ENCODE peak calls at places on chromosomes 11 and 22, in five cellular contexts. One of them, this sample, is unnamed.

GRCh38 chr11:69135420-69136363 is 20.0 kb upstream of the SMIM38 start:
- DNase-seq in astrocyte of the cerebellum: no peak
- DNase-seq in bronchial epithelial cell: no peak
- DNase-seq in kidney: peak; percentile 32
- DNase-seq in transverse colon: no peak
- DNase-seq in this sample: no peak

GRCh38 chr11:61747389-61748285 is 4.8 kb upstream of the MYRF start:
- DNase-seq in kidney: peak; percentile 88
- DNase-seq in bronchial epithelial cell: peak; percentile 42
- DNase-seq in transverse colon: peak; percentile 86
- DNase-seq in astrocyte of the cerebellum: peak; percentile 27
- DNase-seq in this sample: peak; percentile 79

GRCh38 chr11:126419801-126420729 is 64.6 kb downstream of the ST3GAL4 start:
- DNase-seq in transverse colon: no peak
- DNase-seq in bronchial epithelial cell: no peak
- DNase-seq in astrocyte of the cerebellum: no peak
- DNase-seq in kidney: peak; percentile 83
- DNase-seq in this sample: no peak

GRCh38 chr22:37044634-37045625 is 6.6 kb upstream of the KCTD17 start:
- DNase-seq in astrocyte of the cerebellum: no peak
- DNase-seq in bronchial epithelial cell: peak; percentile 76
- DNase-seq in kidney: no peak
- DNase-seq in transverse colon: no peak
- DNase-seq in this sample: no peak

GRCh38 chr11:1953489-1954284 is 6.6 kb downstream of the MRPL23 start:
- DNase-seq in kidney: peak; percentile 20
- DNase-seq in bronchial epithelial cell: no peak
- DNase-seq in astrocyte of the cerebellum: no peak
- DNase-seq in transverse colon: no peak
- DNase-seq in this sample: peak; percentile 9

GRCh38 chr11:77590194-77590591 is 440 bp downstream of the AQP11 start:
- DNase-seq in bronchial epithelial cell: peak; percentile 44
- DNase-seq in astrocyte of the cerebellum: peak; percentile 13
- DNase-seq in transverse colon: peak; percentile 57
- DNase-seq in kidney: no peak
- DNase-seq in this sample: peak; percentile 70

GRCh38 chr11:113991718-113992458 is 17.0 kb downstream of the HTR3A start:
- DNase-seq in astrocyte of the cerebellum: no peak
- DNase-seq in transverse colon: no peak
- DNase-seq in bronchial epithelial cell: no peak
- DNase-seq in kidney: no peak
- DNase-seq in this sample: peak; percentile 23

GRCh38 chr22:36775589-36775965 is 342 bp downstream of the IFT27 start:
- DNase-seq in astrocyte of the cerebellum: no peak
- DNase-seq in bronchial epithelial cell: no peak
- DNase-seq in kidney: peak; percentile 81
- DNase-seq in transverse colon: peak; percentile 41
- DNase-seq in this sample: no peak

GRCh38 chr11:104609297-104609696 is 289.0 kb downstream of the CASP12 start:
- DNase-seq in transverse colon: peak; percentile 9
- DNase-seq in kidney: no peak
- DNase-seq in astrocyte of the cerebellum: peak; percentile 68
- DNase-seq in bronchial epithelial cell: peak; percentile 46
- DNase-seq in this sample: peak; percentile 64

GRCh38 chr11:10414659-10415058 is 40.4 kb upstream of the AMPD3 start:
- DNase-seq in bronchial epithelial cell: no peak
- DNase-seq in kidney: peak; percentile 80
- DNase-seq in transverse colon: peak; percentile 26
- DNase-seq in astrocyte of the cerebellum: no peak
- DNase-seq in this sample: no peak

GRCh38 chr11:128810784-128811514 is 56.1 kb downstream of the KCNJ1 start:
- DNase-seq in transverse colon: no peak
- DNase-seq in astrocyte of the cerebellum: no peak
- DNase-seq in bronchial epithelial cell: no peak
- DNase-seq in kidney: no peak
- DNase-seq in this sample: no peak

GRCh38 chr11:34783816-34784317 is 132.3 kb downstream of the APIP start:
- DNase-seq in kidney: no peak
- DNase-seq in bronchial epithelial cell: peak; percentile 35
- DNase-seq in transverse colon: no peak
- DNase-seq in astrocyte of the cerebellum: no peak
- DNase-seq in this sample: no peak

GRCh38 chr22:22465782-22466181 is 42.8 kb downstream of the ZNF280B start:
- DNase-seq in kidney: no peak
- DNase-seq in bronchial epithelial cell: no peak
- DNase-seq in astrocyte of the cerebellum: no peak
- DNase-seq in transverse colon: no peak
- DNase-seq in this sample: peak; percentile 12

GRCh38 chr22:18057568-18058209 is 20.1 kb upstream of the PEX26 start:
- DNase-seq in kidney: no peak
- DNase-seq in transverse colon: peak; percentile 74
- DNase-seq in bronchial epithelial cell: peak; percentile 98
- DNase-seq in astrocyte of the cerebellum: peak; percentile 100
- DNase-seq in this sample: peak; percentile 94

GRCh38 chr11:93738647-93739081 is 2.6 kb downstream of the TAF1D start:
- DNase-seq in kidney: no peak
- DNase-seq in astrocyte of the cerebellum: no peak
- DNase-seq in bronchial epithelial cell: peak; percentile 25
- DNase-seq in transverse colon: no peak
- DNase-seq in this sample: no peak

GRCh38 chr22:38028344-38029130 is 28.7 kb upstream of the PICK1 start:
- DNase-seq in transverse colon: no peak
- DNase-seq in astrocyte of the cerebellum: no peak
- DNase-seq in bronchial epithelial cell: no peak
- DNase-seq in kidney: peak; percentile 44
- DNase-seq in this sample: no peak

GRCh38 chr22:28976588-28976987 is 85.0 kb downstream of the C22orf31 start:
- DNase-seq in astrocyte of the cerebellum: no peak
- DNase-seq in transverse colon: no peak
- DNase-seq in bronchial epithelial cell: peak; percentile 88
- DNase-seq in kidney: no peak
- DNase-seq in this sample: peak; percentile 84

GRCh38 chr11:32379714-32380113 is 55.6 kb downstream of the WT1 start:
- DNase-seq in kidney: no peak
- DNase-seq in bronchial epithelial cell: no peak
- DNase-seq in astrocyte of the cerebellum: no peak
- DNase-seq in transverse colon: no peak
- DNase-seq in this sample: no peak

GRCh38 chr11:32374261-32374711 is 61.1 kb downstream of the WT1 start:
- DNase-seq in transverse colon: peak; percentile 48
- DNase-seq in astrocyte of the cerebellum: no peak
- DNase-seq in bronchial epithelial cell: no peak
- DNase-seq in kidney: no peak
- DNase-seq in this sample: no peak
- TF ChIP-seq CTCF in transverse colon: peak; percentile 11
- TF ChIP-seq CTCF in astrocyte of the cerebellum: peak; percentile 44
- TF ChIP-seq CTCF in bronchial epithelial cell: peak; percentile 14
- TF ChIP-seq CTCF in kidney: peak; percentile 12
- TF ChIP-seq CTCF in this sample: peak; percentile 20

GRCh38 chr11:46410021-46410420 is 18.4 kb upstream of the CHRM4 start:
- DNase-seq in astrocyte of the cerebellum: no peak
- DNase-seq in kidney: no peak
- DNase-seq in transverse colon: no peak
- DNase-seq in bronchial epithelial cell: no peak
- DNase-seq in this sample: peak; percentile 16
- TF ChIP-seq CTCF in astrocyte of the cerebellum: peak; percentile 48
- TF ChIP-seq CTCF in kidney: no peak
- TF ChIP-seq CTCF in transverse colon: no peak
- TF ChIP-seq CTCF in bronchial epithelial cell: peak; percentile 9
- TF ChIP-seq CTCF in this sample: peak; percentile 16

GRCh38 chr22:47215851-47216250 is 453.4 kb downstream of the TBC1D22A start:
- DNase-seq in transverse colon: no peak
- DNase-seq in kidney: no peak
- DNase-seq in bronchial epithelial cell: no peak
- DNase-seq in astrocyte of the cerebellum: no peak
- DNase-seq in this sample: no peak

GRCh38 chr22:47210112-47210657 is 447.7 kb downstream of the TBC1D22A start:
- DNase-seq in transverse colon: no peak
- DNase-seq in astrocyte of the cerebellum: no peak
- DNase-seq in bronchial epithelial cell: no peak
- DNase-seq in kidney: peak; percentile 51
- DNase-seq in this sample: no peak

GRCh38 chr22:47210686-47211085 is 448.2 kb downstream of the TBC1D22A start:
- DNase-seq in astrocyte of the cerebellum: no peak
- DNase-seq in kidney: no peak
- DNase-seq in transverse colon: no peak
- DNase-seq in bronchial epithelial cell: no peak
- DNase-seq in this sample: no peak

GRCh38 chr22:47209547-47210023 is 447.1 kb downstream of the TBC1D22A start:
- DNase-seq in kidney: peak; percentile 64
- DNase-seq in bronchial epithelial cell: no peak
- DNase-seq in astrocyte of the cerebellum: no peak
- DNase-seq in transverse colon: no peak
- DNase-seq in this sample: no peak

DNA sequence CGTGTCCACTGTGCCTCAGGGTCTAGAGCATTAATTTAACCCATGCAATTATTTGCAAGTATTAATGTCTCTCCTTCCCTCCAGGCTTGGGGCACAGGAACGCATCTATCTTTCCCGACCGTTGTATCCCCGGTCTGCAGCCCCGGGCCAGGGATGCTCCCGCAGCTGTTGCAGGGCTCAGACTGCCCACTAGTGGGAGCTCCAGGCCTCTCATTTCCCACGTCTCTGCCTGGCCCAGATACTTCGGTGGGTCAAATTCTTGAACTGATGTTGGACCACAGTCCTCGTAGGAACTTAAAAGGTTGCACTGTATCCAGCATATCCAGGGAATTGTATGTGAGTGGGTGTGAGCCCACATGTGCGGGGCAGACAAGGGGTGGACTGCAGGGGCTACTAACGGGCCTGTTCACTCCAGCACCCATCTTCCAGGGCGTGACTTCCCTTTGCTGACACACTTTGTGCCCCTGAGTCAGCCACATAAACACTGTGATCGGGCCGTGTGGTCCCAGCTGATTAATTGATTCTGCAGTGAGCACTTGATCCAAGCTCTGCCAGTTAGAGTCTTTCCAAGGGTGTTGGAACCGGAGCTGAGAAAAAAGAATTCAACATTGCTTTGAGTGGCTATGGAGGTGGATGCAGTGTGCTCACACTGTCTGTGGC is 451.3 kb downstream of the TBC1D22A start:
- DNase-seq in astrocyte of the cerebellum: no peak
- DNase-seq in bronchial epithelial cell: no peak
- DNase-seq in kidney: no peak
- DNase-seq in transverse colon: peak; percentile 28
- DNase-seq in this sample: no peak
- TF ChIP-seq CTCF in astrocyte of the cerebellum: peak; percentile 53
- TF ChIP-seq CTCF in bronchial epithelial cell: peak; percentile 34
- TF ChIP-seq CTCF in kidney: peak; percentile 55
- TF ChIP-seq CTCF in transverse colon: peak; percentile 62
- TF ChIP-seq CTCF in this sample: peak; percentile 65

DNA sequence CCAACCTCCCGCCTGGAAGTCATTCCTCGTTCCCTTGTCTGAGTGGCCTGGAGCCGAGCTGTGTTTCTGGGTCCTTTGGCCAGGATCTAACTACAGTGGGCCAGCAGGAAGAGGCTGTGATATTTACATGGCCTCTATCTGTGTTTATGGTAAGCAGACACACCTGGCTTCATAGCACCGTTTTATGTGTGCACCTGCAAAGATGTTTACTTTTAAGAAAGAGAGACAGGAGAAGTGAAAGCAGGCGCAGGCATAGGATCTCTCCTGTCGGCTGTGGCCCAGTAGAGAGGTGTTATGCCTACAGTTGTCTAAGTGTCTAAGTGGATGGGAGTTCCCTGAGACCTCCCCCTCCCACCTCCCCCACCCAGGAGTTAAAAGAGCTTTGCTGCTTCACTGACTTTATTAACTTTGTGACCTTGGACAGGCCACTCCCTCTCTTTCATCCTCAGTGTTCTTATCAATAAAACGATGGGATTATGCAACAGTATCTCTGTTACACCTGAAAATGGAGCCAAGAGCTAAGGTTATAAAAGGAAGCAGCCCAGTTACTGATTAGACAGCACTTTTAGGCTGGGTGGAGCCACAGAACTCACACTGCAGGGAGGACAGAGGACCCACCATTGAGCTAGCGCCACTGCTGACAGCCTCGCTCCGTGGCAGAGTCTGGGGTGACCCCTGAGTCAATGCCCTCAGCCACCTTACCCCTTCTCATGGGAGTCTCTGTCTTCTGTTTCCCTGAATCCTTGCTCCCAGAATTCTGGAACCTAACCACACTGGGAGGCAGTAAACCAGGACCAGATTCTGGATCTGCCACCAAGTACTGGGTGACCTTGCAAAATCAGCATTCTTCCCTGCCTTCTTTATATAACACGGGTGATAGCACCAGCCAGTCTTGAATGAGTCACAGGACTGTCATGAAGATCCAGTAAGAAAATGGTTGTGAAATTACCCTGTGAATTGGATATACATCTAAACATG is 22.0 kb downstream of the ST14 start:
- DNase-seq in kidney: no peak
- DNase-seq in transverse colon: peak; percentile 84
- DNase-seq in bronchial epithelial cell: peak; percentile 91
- DNase-seq in astrocyte of the cerebellum: no peak
- DNase-seq in this sample: peak; percentile 86
- TF ChIP-seq CTCF in kidney: no peak
- TF ChIP-seq CTCF in transverse colon: no peak
- TF ChIP-seq CTCF in bronchial epithelial cell: no peak
- TF ChIP-seq CTCF in astrocyte of the cerebellum: no peak
- TF ChIP-seq CTCF in this sample: no peak

DNA sequence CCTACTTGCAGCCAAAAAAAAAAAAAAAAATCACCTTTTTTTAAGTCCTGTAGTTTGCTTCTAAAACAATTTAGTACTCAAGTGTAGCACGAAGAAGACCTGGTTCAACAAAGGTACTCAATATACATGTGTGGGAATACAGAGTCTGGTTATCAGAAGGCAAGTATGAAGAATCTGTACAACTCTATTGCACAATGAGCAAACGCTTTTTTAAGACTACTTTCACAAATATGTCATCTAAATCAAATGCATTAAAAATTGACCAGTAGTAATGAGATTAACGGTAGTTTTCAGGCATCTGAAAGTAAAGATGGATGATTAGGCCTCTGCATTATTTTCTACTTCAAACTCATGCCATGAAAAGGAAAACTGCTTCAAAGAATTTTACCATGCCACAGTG is 9.5 kb downstream of the CHORDC1 start:
- DNase-seq in kidney: no peak
- DNase-seq in transverse colon: no peak
- DNase-seq in bronchial epithelial cell: no peak
- DNase-seq in astrocyte of the cerebellum: no peak
- DNase-seq in this sample: no peak
- TF ChIP-seq CTCF in kidney: no peak
- TF ChIP-seq CTCF in transverse colon: no peak
- TF ChIP-seq CTCF in bronchial epithelial cell: no peak
- TF ChIP-seq CTCF in astrocyte of the cerebellum: no peak
- TF ChIP-seq CTCF in this sample: no peak

GRCh38 chr11:4607782-4608666 is at the start of gene TRIM68:
- DNase-seq in astrocyte of the cerebellum: peak; percentile 90
- DNase-seq in transverse colon: peak; percentile 96
- DNase-seq in bronchial epithelial cell: peak; percentile 87
- DNase-seq in kidney: peak; percentile 99
- DNase-seq in this sample: peak; percentile 95
- TF ChIP-seq CTCF in astrocyte of the cerebellum: no peak
- TF ChIP-seq CTCF in transverse colon: no peak
- TF ChIP-seq CTCF in bronchial epithelial cell: no peak
- TF ChIP-seq CTCF in kidney: no peak
- TF ChIP-seq CTCF in this sample: no peak

GRCh38 chr22:30219049-30219448 is 27.5 kb downstream of the LIF start:
- DNase-seq in kidney: no peak
- DNase-seq in transverse colon: no peak
- DNase-seq in bronchial epithelial cell: no peak
- DNase-seq in astrocyte of the cerebellum: no peak
- DNase-seq in this sample: peak; percentile 46
- TF ChIP-seq CTCF in kidney: peak; percentile 6
- TF ChIP-seq CTCF in transverse colon: no peak
- TF ChIP-seq CTCF in bronchial epithelial cell: no peak
- TF ChIP-seq CTCF in astrocyte of the cerebellum: peak; percentile 40
- TF ChIP-seq CTCF in this sample: no peak

This sample was measured in foreskin fibroblast.